ENCODE peak calls at places on chromosome 5, in eight cellular contexts. K, W, Y, X, H, J, R and Z are unnamed samples. For H3K4me1, the result is how much of the 10 kb centered on the place peaks cover.

GRCh38 chr5:39648539-39649200 is 223.9 kb upstream of the DAB2 start:
- DNase-seq in K (peak), W (peak), Y (peak), X (no peak), H (peak), J (no peak), R (no peak), Z (no peak)

GRCh38 chr5:161546463-161547301 is at the start of gene GABRB2:
- DNase-seq in K (no peak), W (no peak), Y (peak), X (peak), H (peak), J (peak), R (peak), Z (peak)

GRCh38 chr5:119220576-119221197 is 135.1 kb upstream of the TNFAIP8 start:
- DNase-seq in K (no peak), W (no peak), Y (no peak), X (no peak), H (no peak), J (no peak), R (no peak), Z (no peak)

GRCh38 chr5:175282611-175283225 is 161.3 kb downstream of the DRD1 start:
- DNase-seq in K (no peak), W (no peak), Y (peak), X (no peak), H (no peak), J (no peak), R (no peak), Z (no peak)

GRCh38 chr5:175680463-175680862 is 22.6 kb downstream of the HRH2 start:
- DNase-seq in K (no peak), W (no peak), Y (no peak), X (no peak), H (no peak), J (no peak), R (no peak), Z (no peak)

GRCh38 chr5:73826301-73826700 is 200.3 kb downstream of the ARHGEF28 start:
- DNase-seq in K (no peak), W (no peak), Y (no peak), X (peak), H (no peak), J (peak), R (no peak), Z (no peak)

GRCh38 chr5:59133801-59134261 is 551.0 kb downstream of the RAB3C start:
- DNase-seq in K (no peak), W (peak), Y (peak), X (no peak), H (no peak), J (no peak), R (no peak), Z (no peak)

GRCh38 chr5:173786296-173787187 is 101.6 kb upstream of the CPEB4 start:
- DNase-seq in K (no peak), W (no peak), Y (no peak), X (no peak), H (no peak), J (no peak), R (no peak), Z (no peak)

GRCh38 chr5:103927739-103928138 is 365.1 kb upstream of the NUDT12 start:
- DNase-seq in K (no peak), W (no peak), Y (no peak), X (no peak), H (no peak), J (no peak), R (no peak), Z (no peak)

GRCh38 chr5:129905467-129906176 is 1.4 kb downstream of the CHSY3 start:
- DNase-seq in K (no peak), W (no peak), Y (peak), X (peak), H (peak), J (no peak), R (peak), Z (peak)

DNA sequence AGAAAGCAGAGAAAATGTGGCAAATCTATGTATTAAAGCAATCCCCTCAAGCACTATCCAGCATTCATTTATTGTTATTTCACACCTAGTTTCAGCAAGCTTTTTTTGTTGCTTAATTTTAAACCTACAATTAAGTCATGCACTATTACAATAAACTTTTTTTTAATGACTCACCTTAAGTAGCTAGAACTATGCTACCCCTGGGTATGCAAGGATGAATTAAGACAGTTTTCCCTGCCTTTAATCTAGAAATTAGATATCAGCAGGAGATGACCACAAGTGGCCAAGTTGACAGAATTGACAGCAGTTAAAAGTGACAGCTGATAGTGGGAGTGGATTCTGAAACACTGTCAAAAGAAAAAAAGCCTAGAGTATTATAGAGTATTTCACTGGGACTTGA is 20.0 kb downstream of the ITGA1 start:
- DNase-seq in K (no peak), W (no peak), Y (no peak), X (no peak), H (no peak), J (no peak), R (no peak), Z (no peak)
- TF ChIP-seq CTCF in K (no peak), W (no peak), Y (no peak), X (no peak), H (no peak), J (no peak), R (no peak), Z (no peak)

GRCh38 chr5:14870347-14871083 is 1.1 kb downstream of the ANKH start:
- DNase-seq in K (no peak), W (no peak), Y (no peak), X (no peak), H (peak), J (no peak), R (no peak), Z (peak)

GRCh38 chr5:14871573-14872069 is at the start of gene ANKH:
- DNase-seq in K (peak), W (peak), Y (peak), X (peak), H (peak), J (peak), R (peak), Z (peak)

GRCh38 chr5:14869286-14870164 is 2.1 kb downstream of the ANKH start:
- DNase-seq in K (no peak), W (no peak), Y (no peak), X (no peak), H (no peak), J (no peak), R (no peak), Z (no peak)

GRCh38 chr5:14872070-14872989 is 752 bp upstream of the ANKH start:
- DNase-seq in K (no peak), W (peak), Y (peak), X (peak), H (peak), J (peak), R (peak), Z (peak)

GRCh38 chr5:14871084-14871572 is 450 bp downstream of the ANKH start:
- DNase-seq in K (no peak), W (no peak), Y (peak), X (peak), H (peak), J (peak), R (peak), Z (peak)
- H3K4me3 ChIP-seq in K (peak), W (peak), Y (peak), X (peak), H (peak), J (peak), R (peak), Z (peak)

GRCh38 chr5:96973561-96974401 is 37.9 kb downstream of the LNPEP start:
- DNase-seq in K (no peak), W (no peak), Y (no peak), X (no peak), H (no peak), J (no peak), R (no peak), Z (no peak)
- H3K4me1 ChIP-seq in K (under half), W (under half), Y (under half), X (under half), H (under half), J (under half), R (half or more), Z (half or more)

DNA sequence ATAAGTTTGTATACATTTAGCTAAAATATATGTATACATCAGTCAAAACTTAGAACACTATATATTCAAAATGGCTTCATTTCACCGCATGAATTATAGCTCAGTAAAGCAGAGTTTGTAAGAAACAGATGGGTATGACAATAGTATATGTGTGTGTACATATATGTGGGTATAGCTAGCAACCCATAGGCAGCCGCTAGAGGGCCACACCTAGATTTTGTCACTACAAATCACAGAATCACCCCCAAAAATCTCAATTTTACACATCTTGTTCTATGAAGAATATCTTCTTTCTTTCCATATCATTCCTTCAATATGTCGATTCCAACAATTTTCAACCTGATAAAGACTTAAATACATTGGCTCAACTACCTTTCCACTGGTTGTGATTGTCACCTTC is 357.8 kb upstream of the CCNG1 start:
- DNase-seq in K (no peak), W (no peak), Y (no peak), X (no peak), H (no peak), J (no peak), R (no peak), Z (no peak)
- TF ChIP-seq CTCF in K (no peak), W (peak), Y (no peak), X (no peak), H (no peak), J (no peak), R (no peak), Z (no peak)

DNA sequence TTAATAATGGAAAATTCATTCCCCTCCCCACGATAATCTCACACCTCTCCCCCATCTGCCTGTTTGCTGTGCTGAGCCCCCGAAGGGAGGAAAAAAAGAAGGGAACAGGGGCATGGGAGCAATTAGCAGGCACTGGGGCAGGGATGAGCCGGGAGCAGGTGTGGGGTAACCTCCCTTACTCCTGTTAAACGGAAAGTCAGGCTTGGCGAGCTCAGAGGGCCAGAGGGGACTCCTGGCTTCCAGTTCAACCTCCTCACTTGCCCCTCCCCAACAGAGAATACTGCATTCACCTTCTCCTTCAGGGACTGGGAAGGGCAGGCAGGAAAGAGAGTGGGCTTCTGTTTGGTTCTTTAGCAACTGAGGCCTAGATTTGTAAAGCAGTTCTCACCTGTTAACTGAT is 1.6 kb downstream of the AFAP1L1 start:
- DNase-seq in K (no peak), W (no peak), Y (no peak), X (no peak), H (no peak), J (no peak), R (no peak), Z (no peak)
- H3K4me3 ChIP-seq in K (no peak), W (no peak), Y (no peak), X (peak), H (no peak), J (peak), R (no peak), Z (peak)

DNA sequence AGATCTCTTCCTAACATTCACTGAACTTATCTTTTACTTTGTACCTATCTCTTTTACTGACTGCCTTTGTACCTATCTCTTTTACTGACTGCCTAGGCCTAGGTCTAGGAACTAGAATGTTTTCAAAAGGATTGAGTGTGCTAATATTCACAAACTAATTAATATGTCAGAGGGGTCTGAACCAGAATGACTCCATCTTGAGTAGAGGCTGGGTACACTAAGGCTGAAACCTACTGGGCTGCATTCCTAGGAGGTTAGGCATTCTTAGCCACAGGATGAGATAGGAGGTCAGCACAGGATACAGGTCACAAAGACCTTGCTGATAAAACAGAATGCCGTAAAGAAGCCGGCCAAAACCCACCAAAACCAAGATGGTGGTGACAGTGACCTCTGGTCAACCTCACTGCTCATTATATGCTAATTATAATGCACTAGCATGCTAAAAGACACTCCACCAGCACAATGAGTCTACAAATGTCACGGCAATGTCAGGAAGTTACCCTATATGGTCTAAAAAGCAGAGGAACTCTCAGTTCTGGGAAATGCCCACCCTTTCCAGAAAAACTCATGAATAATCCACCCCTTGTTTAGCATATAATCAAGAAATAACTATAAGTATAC is 2.5 kb upstream of the RHOBTB3 start:
- DNase-seq in K (no peak), W (no peak), Y (no peak), X (no peak), H (no peak), J (no peak), R (no peak), Z (no peak)
- H3K4me1 ChIP-seq in K (half or more), W (under half), Y (under half), X (under half), H (under half), J (under half), R (half or more), Z (under half)